ENCODE peak calls at places on chromosome 14, in seven cellular contexts. O is mucosa of gallbladder, I is H7, Y is endothelial cell, X is IMR-90, A is putamen, R is cardiac fibroblast. E is an unnamed sample.

GRCh38 chr14:87628129-87628528 is 364.9 kb downstream of the GALC start:
- DNase-seq in O (peak), I (no peak), Y (peak), X (peak), A (no peak), R (no peak), E (no peak)

GRCh38 chr14:103071544-103072251 is 12.3 kb upstream of the LBHD2 start:
- DNase-seq in O (no peak), I (peak), Y (no peak), X (no peak), A (no peak), R (peak), E (no peak)

GRCh38 chr14:91947196-91948184 is at the start of gene FBLN5:
- DNase-seq in O (peak), I (peak), Y (peak), X (peak), A (no peak), R (peak), E (no peak)

GRCh38 chr14:42028607-42029006 is 421.9 kb downstream of the LRFN5 start:
- DNase-seq in O (no peak), I (no peak), Y (no peak), X (no peak), A (no peak), R (no peak), E (no peak)

GRCh38 chr14:90510208-90510607 is 113.4 kb downstream of the CALM1 start:
- DNase-seq in O (peak), I (peak), Y (no peak), X (no peak), A (no peak), R (no peak), E (no peak)

GRCh38 chr14:103555559-103556337 is 6.7 kb downstream of the BAG5 start:
- DNase-seq in O (no peak), I (peak), Y (no peak), X (no peak), A (no peak), R (no peak), E (no peak)

GRCh38 chr14:70472253-70473159 is 20.5 kb downstream of the ADAM21 start:
- DNase-seq in O (no peak), I (no peak), Y (no peak), X (no peak), A (peak), R (no peak), E (no peak)

GRCh38 chr14:91373591-91374245 is 43.9 kb downstream of the CCDC88C start:
- DNase-seq in O (no peak), I (no peak), Y (no peak), X (no peak), A (peak), R (no peak), E (no peak)

GRCh38 chr14:46550836-46551235 is 100.7 kb downstream of the RPL10L start:
- DNase-seq in O (no peak), I (no peak), Y (no peak), X (no peak), A (no peak), R (no peak), E (no peak)

GRCh38 chr14:74508292-74508731 is 14.7 kb downstream of the ISCA2 start:
- DNase-seq in O (no peak), I (peak), Y (peak), X (no peak), A (no peak), R (no peak), E (no peak)

GRCh38 chr14:67487937-67488893 is at the start of gene TMEM229B:
- DNase-seq in O (peak), I (no peak), Y (no peak), X (no peak), A (no peak), R (no peak), E (no peak)

GRCh38 chr14:72830786-72831583 is 62.9 kb downstream of the DPF3 start:
- DNase-seq in O (no peak), I (no peak), Y (no peak), X (no peak), A (no peak), R (peak), E (no peak)

GRCh38 chr14:90848944-90849731 is 32.9 kb upstream of the TTC7B start:
- DNase-seq in O (no peak), I (no peak), Y (no peak), X (peak), A (no peak), R (no peak), E (no peak)

GRCh38 chr14:98182385-98183055 is 1089.5 kb downstream of the BCL11B start:
- DNase-seq in O (peak), I (no peak), Y (no peak), X (no peak), A (no peak), R (no peak), E (no peak)

GRCh38 chr14:78921856-78922255 is 751.7 kb downstream of the NRXN3 start:
- DNase-seq in O (no peak), I (no peak), Y (no peak), X (peak), A (no peak), R (peak), E (no peak)

GRCh38 chr14:20706657-20707355 is 18.2 kb downstream of the ANG start:
- DNase-seq in O (no peak), I (no peak), Y (no peak), X (no peak), A (no peak), R (no peak), E (no peak)

GRCh38 chr14:68710776-68711175 is 82.1 kb downstream of the ZFP36L1 start:
- DNase-seq in O (no peak), I (peak), Y (no peak), X (no peak), A (no peak), R (no peak), E (no peak)

GRCh38 chr14:63752449-63753169 is 24.7 kb upstream of the SGPP1 start:
- DNase-seq in O (peak), I (no peak), Y (no peak), X (peak), A (no peak), R (peak), E (no peak)

GRCh38 chr14:100446572-100446971 is 123.4 kb downstream of the SLC25A47 start:
- DNase-seq in O (no peak), I (peak), Y (no peak), X (no peak), A (no peak), R (no peak), E (no peak)

GRCh38 chr14:64806202-64806861 is 73.4 kb downstream of the SPTB start:
- DNase-seq in O (peak), I (no peak), Y (no peak), X (peak), A (no peak), R (peak), E (no peak)

GRCh38 chr14:23187925-23188324 is 4.5 kb upstream of the SLC7A8 start:
- DNase-seq in O (no peak), I (no peak), Y (no peak), X (no peak), A (no peak), R (no peak), E (no peak)

GRCh38 chr14:24122971-24123370 is 7.5 kb upstream of the FITM1 start:
- DNase-seq in O (no peak), I (no peak), Y (no peak), X (no peak), A (no peak), R (no peak), E (no peak)

GRCh38 chr14:23727566-23728335 is 91.6 kb downstream of the DHRS2 start:
- DNase-seq in O (no peak), I (peak), Y (no peak), X (peak), A (peak), R (peak), E (peak)

GRCh38 chr14:90443161-90444076 is 46.6 kb downstream of the CALM1 start:
- DNase-seq in O (no peak), I (no peak), Y (no peak), X (no peak), A (no peak), R (peak), E (no peak)

GRCh38 chr14:45838597-45838996 is 585.6 kb upstream of the MIS18BP1 start:
- DNase-seq in O (no peak), I (no peak), Y (no peak), X (no peak), A (peak), R (peak), E (no peak)